ENCODE peak calls at places on chromosomes 1 and 21, in four cellular contexts. L, W, N and Y are unnamed samples.

GRCh38 chr21:18759267-18759666 is 355.7 kb upstream of the TMPRSS15 start:
- DNase-seq in L (no peak), W (no peak), N (no peak), Y (no peak)

GRCh38 chr1:188822248-188822647 is 1655.4 kb downstream of the BRINP3 start:
- DNase-seq in L (no peak), W (no peak), N (no peak), Y (peak; percentile 26)

GRCh38 chr1:234148350-234148749 is 224.9 kb upstream of the COA6 start:
- DNase-seq in L (no peak), W (no peak), N (no peak), Y (no peak)

GRCh38 chr1:63819795-63820194 is 46.0 kb downstream of the ROR1 start:
- DNase-seq in L (no peak), W (no peak), N (no peak), Y (no peak)

GRCh38 chr1:43839056-43839455 is 94.5 kb upstream of the ARTN start:
- DNase-seq in L (no peak), W (no peak), N (no peak), Y (no peak)

GRCh38 chr1:195804547-195804946 is 803.7 kb downstream of the KCNT2 start:
- DNase-seq in L (no peak), W (no peak), N (no peak), Y (no peak)

GRCh38 chr1:204426035-204426436 is 14.4 kb upstream of the PPP1R15B start:
- DNase-seq in L (peak; percentile 65), W (no peak), N (no peak), Y (no peak)

GRCh38 chr21:15749868-15750174 is 20.0 kb downstream of the USP25 start:
- DNase-seq in L (no peak), W (no peak), N (no peak), Y (no peak)

GRCh38 chr1:110262846-110263631 is 52.9 kb downstream of the KCNC4 start:
- DNase-seq in L (peak; percentile 49), W (no peak), N (no peak), Y (no peak)

GRCh38 chr21:45945868-45946210 is 35.7 kb upstream of the COL6A1 start:
- DNase-seq in L (no peak), W (no peak), N (no peak), Y (no peak)

GRCh38 chr1:6427445-6428390 is 3.1 kb downstream of the ESPN start:
- DNase-seq in L (no peak), W (no peak), N (no peak), Y (no peak)

GRCh38 chr1:107480548-107480947 is 339.7 kb downstream of the NTNG1 start:
- DNase-seq in L (no peak), W (no peak), N (no peak), Y (no peak)

GRCh38 chr1:178037510-178038253 is 56.2 kb upstream of the RASAL2 start:
- DNase-seq in L (peak; percentile 95), W (no peak), N (peak; percentile 70), Y (no peak)

GRCh38 chr1:17045623-17046022 is 8.2 kb downstream of the SDHB start:
- DNase-seq in L (no peak), W (no peak), N (no peak), Y (no peak)

GRCh38 chr1:55352080-55352800 is 137.1 kb upstream of the USP24 start:
- DNase-seq in L (peak; percentile 85), W (no peak), N (peak; percentile 18), Y (no peak)

GRCh38 chr1:172882385-172882784 is 168.4 kb downstream of the TNFSF18 start:
- DNase-seq in L (no peak), W (no peak), N (no peak), Y (no peak)

GRCh38 chr1:58699011-58699762 is 675 bp downstream of the MYSM1 start:
- DNase-seq in L (no peak), W (no peak), N (no peak), Y (no peak)